ENCODE peak calls at places on chromosomes 6 and 20, in ten cellular contexts. D, X, U, H, A, E, Z, T, W and N are unnamed samples.

GRCh38 chr6:24339932-24340331 is 17.9 kb downstream of the DCDC2 start:
- DNase-seq in D (no peak), X (no peak), U (no peak), H (no peak), A (no peak), E (no peak), Z (no peak), T (no peak), W (no peak), N (no peak)

GRCh38 chr6:158818008-158818579 is 1.1 kb downstream of the EZR start:
- DNase-seq in D (peak), X (no peak), U (peak), H (peak), A (peak), E (peak), Z (peak), T (peak), W (no peak), N (peak)

GRCh38 chr6:157263146-157263545 is 60.2 kb downstream of the TMEM242 start:
- DNase-seq in D (no peak), X (no peak), U (no peak), H (no peak), A (peak), E (no peak), Z (peak), T (no peak), W (no peak), N (no peak)

GRCh38 chr20:16393836-16394235 is 179.4 kb downstream of the KIF16B start:
- DNase-seq in D (no peak), X (no peak), U (no peak), H (no peak), A (no peak), E (no peak), Z (no peak), T (no peak), W (no peak), N (no peak)

GRCh38 chr6:117906905-117907599 is at the start of gene SLC35F1:
- DNase-seq in D (no peak), X (no peak), U (peak), H (peak), A (peak), E (peak), Z (peak), T (peak), W (no peak), N (no peak)

GRCh38 chr6:4961322-4962168 is 42.3 kb downstream of the RPP40 start:
- DNase-seq in D (no peak), X (no peak), U (no peak), H (no peak), A (peak), E (no peak), Z (no peak), T (no peak), W (no peak), N (no peak)

GRCh38 chr6:109008537-109008950 is 86.1 kb downstream of the SESN1 start:
- DNase-seq in D (no peak), X (peak), U (no peak), H (no peak), A (no peak), E (no peak), Z (no peak), T (no peak), W (no peak), N (no peak)

GRCh38 chr6:18207438-18207837 is 52.2 kb downstream of the KDM1B start:
- DNase-seq in D (no peak), X (no peak), U (no peak), H (peak), A (no peak), E (no peak), Z (no peak), T (no peak), W (no peak), N (no peak)

GRCh38 chr6:143901885-143902708 is 37.8 kb downstream of the ZC2HC1B start:
- DNase-seq in D (no peak), X (no peak), U (peak), H (no peak), A (peak), E (no peak), Z (no peak), T (no peak), W (no peak), N (no peak)

GRCh38 chr6:22828179-22829062 is 259.1 kb downstream of the HDGFL1 start:
- DNase-seq in D (no peak), X (no peak), U (no peak), H (peak), A (peak), E (peak), Z (no peak), T (no peak), W (peak), N (no peak)

GRCh38 chr6:109893606-109894005 is 84.5 kb upstream of the GPR6 start:
- DNase-seq in D (no peak), X (peak), U (no peak), H (no peak), A (no peak), E (no peak), Z (no peak), T (no peak), W (no peak), N (no peak)

GRCh38 chr6:154358019-154358545 is 1.5 kb upstream of the IPCEF1 start:
- DNase-seq in D (no peak), X (no peak), U (no peak), H (no peak), A (no peak), E (no peak), Z (no peak), T (no peak), W (no peak), N (no peak)

GRCh38 chr6:137237413-137238170 is 18.4 kb upstream of the IFNGR1 start:
- DNase-seq in D (no peak), X (no peak), U (no peak), H (no peak), A (peak), E (no peak), Z (no peak), T (no peak), W (peak), N (no peak)

GRCh38 chr6:168302534-168302933 is 17.0 kb downstream of the DACT2 start:
- DNase-seq in D (no peak), X (no peak), U (no peak), H (no peak), A (no peak), E (no peak), Z (no peak), T (no peak), W (no peak), N (no peak)